ENCODE peak calls at places on chromosomes 16 and 17, in four cellular contexts. I is HepG2, J is HCT116, S is K562. M is an unnamed sample.

GRCh38 chr17:78381601-78382168 is 3.2 kb downstream of the PGS1 start:
- DNase-seq in S (peak; percentile 46), J (no peak), I (no peak), M (no peak)

GRCh38 chr17:38667099-38667786 is 7.5 kb downstream of the EPOP start:
- DNase-seq in I (peak; percentile 79), J (peak; percentile 57), S (peak; percentile 79), M (peak; percentile 81)

GRCh38 chr16:57628782-57629181 is 352 bp downstream of the ADGRG1 start:
- DNase-seq in J (no peak), S (no peak), I (no peak), M (no peak)

GRCh38 chr16:20866792-20867191 is 33.4 kb downstream of the DCUN1D3 start:
- DNase-seq in S (no peak), J (no peak), I (no peak), M (no peak)

GRCh38 chr16:49596699-49597291 is 223.2 kb downstream of the C16orf78 start:
- DNase-seq in J (no peak), I (no peak), S (no peak), M (no peak)

GRCh38 chr16:49494386-49495150 is 121.0 kb downstream of the C16orf78 start:
- DNase-seq in J (no peak), I (no peak), S (no peak), M (no peak)

GRCh38 chr16:4570688-4571321 is 14.7 kb downstream of the C16orf96 start:
- DNase-seq in S (no peak), I (no peak), J (no peak), M (no peak)

GRCh38 chr16:61813339-61813738 is 222.9 kb downstream of the CDH8 start:
- DNase-seq in S (no peak), J (no peak), I (no peak), M (no peak)

GRCh38 chr17:68686108-68686988 is 85.2 kb upstream of the FAM20A start:
- DNase-seq in S (no peak), I (no peak), J (no peak), M (no peak)

GRCh38 chr17:44782349-44782850 is 23.6 kb downstream of the ADAM11 start:
- DNase-seq in S (no peak), I (no peak), J (no peak), M (no peak)

GRCh38 chr16:31188450-31189411 is 8.8 kb downstream of the FUS start:
- DNase-seq in J (no peak), S (no peak), I (no peak), M (no peak)
- TF ChIP-seq TCF7L2 in J (no peak), S (no peak), I (no peak), M (no peak)

DNA sequence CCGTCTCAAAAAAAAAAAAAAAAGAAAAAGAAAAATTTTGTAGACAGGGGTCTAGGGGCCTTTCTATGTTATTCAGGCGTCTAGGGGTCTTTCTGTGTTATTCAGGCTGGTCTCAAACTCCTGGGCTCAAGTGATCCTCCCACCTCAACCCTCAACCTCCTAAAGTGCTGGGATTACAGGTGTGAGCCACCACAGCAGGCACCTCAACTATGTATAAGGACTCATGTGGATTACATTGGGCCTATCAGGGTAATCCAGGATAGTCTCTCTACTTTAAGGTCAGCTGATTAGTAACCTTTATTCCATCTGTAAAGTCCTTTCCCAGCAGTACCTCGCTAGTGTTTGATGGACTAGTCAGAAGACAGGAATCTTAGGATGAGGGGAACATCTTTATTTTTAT is 22.4 kb downstream of the TADA2A start:
- DNase-seq in J (no peak), I (no peak), S (no peak), M (no peak)
- H3K27ac ChIP-seq in J (no peak overlapping the region), I (no peak overlapping the region), S (no peak overlapping the region), M (no peak overlapping the region)

DNA sequence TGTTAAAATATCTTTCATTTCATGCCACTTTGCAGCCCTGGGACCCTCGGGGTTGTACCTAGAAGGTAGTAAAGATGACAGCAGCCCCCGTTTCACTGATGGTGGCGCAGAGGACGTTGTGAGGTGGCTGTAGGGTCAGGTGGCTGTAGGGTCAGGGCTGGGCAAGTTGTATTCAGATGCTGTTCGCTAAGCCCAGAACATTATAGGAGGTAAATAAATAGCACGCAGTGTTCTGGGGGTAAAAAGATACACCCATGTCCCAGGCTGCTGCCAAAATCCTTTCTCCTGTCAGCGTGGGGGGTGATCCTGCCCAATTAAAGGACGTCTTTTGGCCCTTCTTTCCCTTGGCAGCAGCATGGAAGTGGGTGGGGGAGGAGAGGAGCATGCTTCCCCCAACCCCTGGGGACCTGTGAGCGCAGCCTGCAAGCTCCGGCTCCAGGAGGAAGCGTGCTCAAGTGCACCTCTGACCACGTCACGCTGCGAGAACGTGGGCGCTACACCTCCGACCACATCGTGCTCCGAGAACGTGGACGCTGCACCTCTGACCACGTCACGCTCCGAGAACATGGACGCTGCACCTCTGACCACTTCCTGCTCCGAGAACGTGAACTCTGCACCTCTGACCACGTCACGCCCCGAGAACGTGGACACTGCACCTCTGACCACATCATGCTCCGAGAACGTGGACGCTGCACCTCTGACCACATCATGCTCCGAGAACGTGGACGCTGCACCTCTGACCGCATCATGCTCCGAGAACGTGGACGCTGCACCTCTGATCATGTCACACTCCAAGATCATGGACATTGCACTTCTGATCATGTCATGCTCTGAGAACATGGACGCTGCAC is 182.1 kb downstream of the RPTOR start:
- DNase-seq in I (no peak), J (no peak), S (no peak), M (no peak)
- H3K4me1 ChIP-seq in I (no peaks in the 10 kb centered on the region), J (peaks cover 13% of the 10 kb centered on the region), S (no peaks in the 10 kb centered on the region), M (no peaks in the 10 kb centered on the region)

DNA sequence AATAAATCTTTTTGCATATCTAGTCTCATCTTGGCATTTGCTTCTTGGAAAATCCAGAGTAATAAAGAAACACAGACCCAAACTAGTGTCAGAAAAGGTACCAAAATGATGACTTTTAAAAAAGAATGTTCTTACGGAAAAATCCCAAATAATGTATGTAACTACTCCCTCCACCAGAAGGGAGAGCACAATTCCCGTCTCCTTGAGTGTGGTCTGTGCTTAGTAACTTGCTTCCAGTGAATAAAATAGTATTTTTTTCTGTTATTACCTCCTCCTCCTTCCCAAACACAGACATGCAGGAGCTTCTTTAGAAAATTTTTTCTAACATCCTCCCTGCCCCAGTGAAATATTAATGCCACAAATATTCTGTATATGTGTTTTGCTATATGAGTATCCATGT is 358.1 kb downstream of the ZFHX3 start:
- DNase-seq in I (no peak), S (no peak), J (no peak), M (no peak)
- TF ChIP-seq TCF7L2 in I (no peak), S (no peak), J (no peak), M (no peak)

GRCh38 chr17:74750327-74751069 is 2.1 kb downstream of the NHERF1 start:
- DNase-seq in J (no peak), I (peak; percentile 93), S (no peak), M (no peak)
- H3K27ac ChIP-seq in J (peak overlapping the region; percentile 81), I (peak overlapping the region; percentile 96), S (no peak overlapping the region), M (peak overlapping the region; percentile 87)

DNA sequence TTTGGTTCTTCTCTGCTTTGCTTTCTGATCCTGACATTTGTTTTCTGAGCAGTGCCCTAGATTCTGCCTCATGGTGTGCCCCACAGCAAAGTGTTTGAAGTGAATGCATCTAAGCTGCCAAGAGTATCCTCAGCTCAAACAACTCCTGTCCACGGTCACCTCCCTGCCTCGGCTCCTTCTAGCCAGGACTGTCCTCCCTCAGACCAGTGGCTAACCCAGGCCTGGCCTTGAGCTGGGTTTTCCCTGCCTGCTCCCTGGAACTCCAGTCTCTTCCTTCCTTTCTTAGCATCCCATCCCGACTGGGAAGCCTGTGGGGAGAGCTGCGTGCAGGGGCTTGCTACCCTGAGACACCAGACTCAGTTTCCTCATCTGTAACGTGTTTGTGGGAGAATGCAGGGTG is 256.5 kb downstream of the GSG1L start:
- DNase-seq in I (no peak), J (no peak), S (no peak), M (no peak)
- H3K4me1 ChIP-seq in I (no peaks in the 10 kb centered on the region), J (no peaks in the 10 kb centered on the region), S (no peaks in the 10 kb centered on the region), M (no peaks in the 10 kb centered on the region)

DNA sequence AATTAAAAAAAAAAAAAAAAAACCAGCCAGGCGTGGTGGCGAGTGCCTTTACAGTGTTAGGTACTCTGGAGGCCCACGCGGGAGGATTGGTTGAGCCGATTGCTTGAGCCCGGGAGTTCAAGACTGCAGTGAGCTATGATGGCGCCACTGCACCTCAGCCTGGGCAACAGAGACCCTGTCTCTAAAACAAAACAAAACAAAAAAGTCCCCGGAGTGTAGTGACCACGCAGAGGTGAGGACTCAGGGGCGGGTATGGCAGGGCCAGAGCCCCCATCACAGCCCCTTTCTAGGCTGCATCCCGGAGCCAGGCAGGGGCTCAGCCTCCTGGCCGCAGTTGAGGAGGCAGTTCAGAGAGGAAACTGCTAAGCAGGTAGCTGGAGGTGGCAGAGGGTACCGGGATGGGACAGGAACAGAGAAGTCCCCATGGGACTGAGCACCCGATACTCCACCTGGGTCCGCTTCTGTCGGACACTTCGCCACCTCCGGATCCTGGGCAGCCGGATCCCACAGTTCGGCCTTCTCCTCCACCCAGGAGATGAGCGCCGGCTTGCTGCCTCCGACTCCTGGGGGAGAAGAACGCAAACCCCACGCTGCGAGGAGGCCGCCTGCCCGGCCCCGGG is 800 bp downstream of the ZNF747 start:
- DNase-seq in I (no peak), J (no peak), S (peak; percentile 27), M (no peak)
- TF ChIP-seq TCF7L2 in I (no peak), J (no peak), S (no peak), M (no peak)

GRCh38 chr17:50924300-50924699 is 58.1 kb upstream of the TOB1 start:
- DNase-seq in I (no peak), J (no peak), S (no peak), M (no peak)
- H3K27ac ChIP-seq in I (no peak overlapping the region), J (no peak overlapping the region), S (no peak overlapping the region), M (no peak overlapping the region)

GRCh38 chr17:73643846-73644144 is 450 bp downstream of the SDK2 start:
- DNase-seq in S (no peak), I (no peak), J (no peak), M (no peak)
- H3K4me1 ChIP-seq in S (no peaks in the 10 kb centered on the region), I (peaks cover 5% of the 10 kb centered on the region), J (no peaks in the 10 kb centered on the region), M (peaks cover 6% of the 10 kb centered on the region)